ENCODE peak calls at places on chromosomes 4 and X, in five cellular contexts. L is PC-3, R is prostate gland, Q is endodermal cell, W is cardiac muscle cell. O is an unnamed sample.

GRCh38 chrX:42107495-42108139 is 184.3 kb upstream of the CASK start:
- DNase-seq in L (no peak), R (no peak), Q (no peak), W (no peak), O (no peak)

GRCh38 chrX:112669834-112670233 is 9.9 kb downstream of the LHFPL1 start:
- DNase-seq in L (no peak), R (no peak), Q (no peak), W (no peak), O (no peak)

GRCh38 chr4:145694929-145695328 is 15.0 kb downstream of the C4orf51 start:
- DNase-seq in L (peak; percentile 40), R (no peak), Q (no peak), W (no peak), O (no peak)

GRCh38 chrX:14357314-14357713 is 172.0 kb upstream of the GLRA2 start:
- DNase-seq in L (peak; percentile 56), R (no peak), Q (no peak), W (no peak), O (no peak)

GRCh38 chr4:15888515-15888914 is 50.0 kb downstream of the FGFBP1 start:
- DNase-seq in L (no peak), R (no peak), Q (no peak), W (no peak), O (no peak)

GRCh38 chr4:3074846-3075651 is 568 bp downstream of the HTT start:
- DNase-seq in L (peak; percentile 23), R (peak; percentile 48), Q (peak; percentile 93), W (peak; percentile 58), O (peak; percentile 78)

GRCh38 chr4:74287791-74288190 is 20.5 kb upstream of the EPGN start:
- DNase-seq in L (no peak), R (no peak), Q (no peak), W (no peak), O (no peak)

GRCh38 chrX:40402771-40403533 is 177.8 kb upstream of the ATP6AP2 start:
- DNase-seq in L (peak; percentile 34), R (peak; percentile 14), Q (peak; percentile 55), W (peak; percentile 65), O (no peak)

GRCh38 chrX:150405006-150405405 is 41.9 kb downstream of the MAMLD1 start:
- DNase-seq in L (no peak), R (no peak), Q (no peak), W (no peak), O (no peak)

GRCh38 chr4:88818650-88819470 is 121.2 kb upstream of the NAP1L5 start:
- DNase-seq in L (peak; percentile 75), R (peak; percentile 64), Q (peak; percentile 79), W (peak; percentile 66), O (peak; percentile 24)

GRCh38 chr4:19135886-19136633 is 1114.5 kb upstream of the LCORL start:
- DNase-seq in L (no peak), R (no peak), Q (no peak), W (no peak), O (no peak)

GRCh38 chr4:154124539-154125255 is 335.8 kb upstream of the SFRP2 start:
- DNase-seq in L (peak; percentile 53), R (no peak), Q (no peak), W (peak; percentile 11), O (no peak)

GRCh38 chr4:62533573-62533972 is 1333.4 kb downstream of the ADGRL3 start:
- DNase-seq in L (no peak), R (no peak), Q (no peak), W (no peak), O (no peak)

GRCh38 chr4:165715989-165716388 is 157.0 kb upstream of the TLL1 start:
- DNase-seq in L (no peak), R (no peak), Q (no peak), W (no peak), O (no peak)

GRCh38 chr4:144954224-144954623 is 143.8 kb downstream of the ANAPC10 start:
- DNase-seq in L (no peak), R (no peak), Q (peak; percentile 45), W (no peak), O (no peak)

GRCh38 chr4:89496851-89497250 is 189.3 kb upstream of the GPRIN3 start:
- DNase-seq in L (no peak), R (no peak), Q (no peak), W (peak; percentile 59), O (no peak)

GRCh38 chr4:185016101-185016940 is 2.0 kb upstream of the HELT start:
- DNase-seq in L (no peak), R (no peak), Q (peak; percentile 64), W (no peak), O (no peak)

GRCh38 chrX:110282922-110283321 is 35.0 kb downstream of the AMMECR1 start:
- DNase-seq in L (no peak), R (no peak), Q (no peak), W (no peak), O (no peak)

GRCh38 chr4:86108152-86108551 is 251.7 kb downstream of the MAPK10 start:
- DNase-seq in L (peak; percentile 9), R (no peak), Q (no peak), W (peak; percentile 13), O (no peak)

GRCh38 chr4:164405774-164406173 is 348.2 kb upstream of the SMIM31 start:
- DNase-seq in L (peak; percentile 53), R (no peak), Q (no peak), W (no peak), O (no peak)
- TF ChIP-seq CTCF in L (no peak), R (no peak), Q (no peak), W (no peak), O (no peak)

GRCh38 chrX:102840871-102841705 is 96.0 kb upstream of the RAB40AL start:
- DNase-seq in L (peak; percentile 80), R (no peak), Q (no peak), W (peak; percentile 18), O (no peak)
- TF ChIP-seq CTCF in L (peak; percentile 83), R (no peak), Q (peak; percentile 60), W (peak; percentile 22), O (peak; percentile 33)

DNA sequence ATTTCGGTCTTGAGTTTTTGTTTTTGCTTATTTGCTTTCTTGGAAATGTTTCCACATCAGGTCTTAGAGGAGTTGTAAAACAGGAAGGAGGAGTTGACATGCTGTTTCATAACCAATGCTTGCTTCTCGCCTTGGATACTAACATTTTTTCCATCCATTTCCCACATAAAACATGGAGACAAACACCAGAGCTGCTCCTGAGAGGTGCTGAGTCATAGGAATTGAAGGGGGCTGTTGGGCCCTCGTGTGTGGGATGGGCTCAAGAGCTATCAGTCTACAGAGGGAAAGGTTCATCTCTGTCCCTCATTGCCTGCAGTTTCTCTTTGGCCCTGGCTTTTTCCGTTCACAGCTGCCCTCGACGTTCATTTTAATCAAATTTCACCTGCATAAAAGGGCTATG is 29.9 kb downstream of the TBL1X start:
- DNase-seq in L (no peak), R (no peak), Q (no peak), W (peak; percentile 76), O (no peak)
- TF ChIP-seq CTCF in L (no peak), R (no peak), Q (no peak), W (no peak), O (no peak)

DNA sequence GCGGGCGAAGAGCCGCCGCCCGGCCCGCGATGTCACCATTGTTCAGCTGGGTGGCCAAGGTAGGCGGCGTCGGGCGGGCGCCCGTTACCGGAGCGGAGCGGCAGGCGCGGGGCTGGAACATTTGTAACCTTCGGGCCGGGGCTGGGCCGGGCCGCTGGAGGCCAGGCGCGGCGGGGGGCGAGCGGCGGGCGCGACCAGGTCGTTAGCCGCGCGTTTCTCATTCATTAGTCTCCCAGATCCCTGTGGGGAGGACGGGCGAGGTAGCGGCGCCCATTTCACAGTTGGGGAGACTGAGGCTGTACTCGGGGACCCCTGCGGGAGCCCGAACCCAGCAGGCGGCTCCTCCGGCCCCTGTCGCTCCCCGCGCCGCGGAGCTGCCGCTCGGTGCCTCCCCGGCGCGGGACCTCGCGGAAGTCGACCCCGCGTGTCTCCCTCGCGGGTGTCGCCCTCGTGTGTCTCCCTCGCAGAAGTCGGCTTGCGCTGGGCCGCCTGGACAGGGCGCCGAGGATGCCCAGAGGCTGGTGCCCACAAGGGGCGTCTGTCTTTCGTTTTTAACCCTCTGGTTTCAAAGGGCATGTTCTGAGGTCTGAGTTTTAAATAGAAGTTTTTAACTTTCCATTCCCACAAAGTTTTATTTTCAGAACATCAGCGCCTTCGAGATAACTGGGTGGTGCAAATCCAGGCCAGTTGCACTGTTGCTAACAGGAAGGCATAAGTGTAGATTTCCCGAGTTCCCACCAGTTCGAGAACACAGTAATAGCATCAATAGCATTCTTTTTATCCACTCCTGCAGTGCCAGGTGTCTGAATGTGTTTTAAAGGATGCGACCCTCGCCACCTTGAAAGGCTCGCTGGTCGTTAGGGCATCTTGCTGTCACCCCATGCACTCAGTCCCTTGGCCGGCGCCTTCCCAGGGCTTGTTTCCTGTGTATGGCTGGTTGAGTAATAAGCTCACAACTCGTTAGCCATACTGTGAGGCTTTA is 17.6 kb downstream of the PTTG2 start:
- DNase-seq in L (peak; percentile 50), R (peak; percentile 38), Q (peak; percentile 75), W (peak; percentile 75), O (peak; percentile 63)
- TF ChIP-seq CTCF in L (peak; percentile 57), R (peak; percentile 41), Q (peak; percentile 76), W (peak; percentile 49), O (peak; percentile 44)

DNA sequence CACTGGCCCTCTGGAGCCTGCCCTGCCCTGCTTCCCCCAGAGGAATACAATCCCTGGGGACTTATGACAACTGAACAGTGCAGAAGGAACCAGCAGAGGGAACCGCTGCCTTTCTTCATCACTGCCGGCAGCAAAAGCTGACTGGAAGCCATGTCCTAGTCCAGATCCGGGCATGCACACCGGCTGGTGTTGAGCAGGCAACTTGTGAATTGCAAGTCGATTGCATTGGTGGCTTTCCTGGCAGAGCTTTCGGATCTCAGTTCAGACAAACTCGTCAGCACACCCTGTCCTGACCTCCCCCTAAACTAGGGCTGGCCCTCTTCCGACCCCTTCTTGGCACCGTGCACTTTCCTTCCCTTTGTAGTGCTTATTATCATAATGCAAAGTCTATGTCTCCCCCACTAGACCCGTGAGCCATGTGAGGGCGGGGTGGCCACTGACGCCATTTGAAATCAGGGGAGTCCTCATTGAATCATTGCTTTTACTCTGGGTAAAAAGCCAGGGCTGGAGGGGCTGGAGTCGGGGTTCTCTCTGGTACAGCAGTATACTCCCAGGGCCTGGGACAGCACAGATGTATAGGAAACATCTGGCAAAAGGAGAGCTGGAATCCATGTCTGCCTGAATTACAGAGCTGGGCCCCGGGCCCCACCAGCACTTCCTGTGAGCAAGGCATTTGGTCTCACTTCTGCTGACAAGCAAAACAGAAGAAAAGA is 1.8 kb downstream of the ARHGAP4 start:
- DNase-seq in L (peak; percentile 42), R (no peak), Q (no peak), W (peak; percentile 64), O (no peak)
- TF ChIP-seq CTCF in L (peak; percentile 35), R (no peak), Q (peak; percentile 47), W (no peak), O (no peak)

DNA sequence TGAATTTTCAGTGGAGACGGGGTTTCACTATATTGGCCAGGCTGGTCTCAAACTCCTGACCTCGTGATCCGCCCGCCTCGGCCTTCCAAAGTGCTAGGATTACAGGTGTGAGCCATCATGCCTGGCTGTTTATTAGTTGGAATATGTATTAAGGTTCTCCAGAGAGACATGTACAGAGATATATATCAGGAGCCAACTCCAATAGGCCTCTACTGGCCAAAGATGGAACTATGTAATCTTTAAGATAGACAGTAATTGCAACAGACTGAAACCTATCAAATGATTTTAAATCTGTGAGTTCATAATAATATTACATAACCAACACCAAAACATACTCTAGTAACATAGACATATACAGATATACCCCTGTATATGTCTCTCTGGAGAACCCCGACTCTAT is 5.8 kb upstream of the DMP1 start:
- DNase-seq in L (peak; percentile 7), R (no peak), Q (no peak), W (no peak), O (no peak)
- TF ChIP-seq CTCF in L (peak; percentile 41), R (no peak), Q (peak; percentile 51), W (no peak), O (no peak)